ENCODE peak calls at places on chromosomes 3 and 15, in six cellular contexts. Q is NT2/D1, F is A172, O is tibial artery, A is ACHN, G is right lobe of liver. I is an unnamed sample.

GRCh38 chr15:66923438-66923881 is 141.9 kb upstream of the SMAD3 start:
- DNase-seq in A (peak; percentile 32), O (peak; percentile 32), G (no peak), F (no peak), Q (peak; percentile 79), I (no peak)

GRCh38 chr3:15629860-15630597 is 28.5 kb downstream of the BTD start:
- DNase-seq in G (peak; percentile 67), Q (peak; percentile 59), F (peak; percentile 93), O (no peak), A (peak; percentile 85), I (peak; percentile 88)

GRCh38 chr3:42055291-42055690 is 35.9 kb upstream of the TRAK1 start:
- DNase-seq in F (no peak), A (no peak), O (no peak), G (no peak), Q (no peak), I (no peak)

GRCh38 chr3:131840151-131840797 is 194.5 kb downstream of the CPNE4 start:
- DNase-seq in F (no peak), A (no peak), G (no peak), O (no peak), Q (no peak), I (no peak)

GRCh38 chr15:57746752-57747151 is 40.2 kb downstream of the POLR2M start:
- DNase-seq in O (no peak), A (no peak), Q (no peak), F (no peak), G (no peak), I (no peak)

GRCh38 chr3:48371651-48372376 is at the start of gene FBXW12:
- DNase-seq in Q (no peak), O (no peak), G (no peak), F (no peak), A (no peak), I (no peak)

GRCh38 chr15:22262613-22263020 is 182.3 kb downstream of the OR4M2 start:
- DNase-seq in G (peak; percentile 89), Q (no peak), O (no peak), A (no peak), F (no peak), I (no peak)

GRCh38 chr15:63360170-63360569 is 21.5 kb downstream of the CA12 start:
- DNase-seq in G (no peak), F (no peak), A (no peak), Q (no peak), O (no peak), I (no peak)

GRCh38 chr3:193297421-193297820 is 56.4 kb downstream of the PLAAT1 start:
- DNase-seq in O (no peak), Q (no peak), G (no peak), A (no peak), F (peak; percentile 95), I (peak; percentile 66)

GRCh38 chr3:52851348-52851747 is 16.5 kb upstream of the MUSTN1 start:
- DNase-seq in Q (peak; percentile 77), A (peak; percentile 49), F (peak; percentile 50), O (no peak), G (peak; percentile 61), I (peak; percentile 66)

I was measured in RKO.